ENCODE peak calls at places on chromosomes 13 and 19, in seven cellular contexts. Z is heart right ventricle, P is Panc1, V is psoas muscle, H is GM23338, X is GM12878, T is adrenal gland. U is an unnamed sample.

GRCh38 chr19:38049105-38049649 is 142.2 kb downstream of the SIPA1L3 start:
- DNase-seq in Z (no peak), P (no peak), V (no peak), H (no peak), X (peak; percentile 93), T (no peak), U (no peak)

GRCh38 chr19:3771033-3771905 is 759 bp downstream of the RAX2 start:
- DNase-seq in Z (no peak), P (no peak), V (no peak), H (no peak), X (no peak), T (no peak), U (no peak)

GRCh38 chr19:41221514-41222205 is 2.6 kb downstream of the AXL start:
- DNase-seq in Z (no peak), P (no peak), V (no peak), H (no peak), X (no peak), T (no peak), U (no peak)

GRCh38 chr19:33366127-33366526 is 7.4 kb upstream of the CEBPG start:
- DNase-seq in Z (no peak), P (no peak), V (no peak), H (no peak), X (no peak), T (no peak), U (no peak)

GRCh38 chr19:13120817-13121216 is 2.8 kb downstream of the NACC1 start:
- DNase-seq in Z (no peak), P (no peak), V (no peak), H (no peak), X (no peak), T (no peak), U (no peak)

GRCh38 chr19:58353717-58354477 is 605 bp upstream of the A1BG start:
- DNase-seq in Z (no peak), P (no peak), V (no peak), H (no peak), X (no peak), T (no peak), U (no peak)

GRCh38 chr13:19984430-19985218 is 26.1 kb downstream of the ZMYM2 start:
- DNase-seq in Z (no peak), P (peak; percentile 2), V (no peak), H (peak; percentile 84), X (peak; percentile 50), T (no peak), U (no peak)

GRCh38 chr13:60001892-60002291 is 161.8 kb downstream of the DIAPH3 start:
- DNase-seq in Z (no peak), P (no peak), V (no peak), H (no peak), X (no peak), T (no peak), U (no peak)

GRCh38 chr13:32381539-32381938 is 46.4 kb downstream of the N4BP2L1 start:
- DNase-seq in Z (peak; percentile 30), P (no peak), V (no peak), H (peak; percentile 76), X (no peak), T (peak; percentile 25), U (peak; percentile 53)

GRCh38 chr13:46679369-46680180 is 117.4 kb downstream of the ESD start:
- DNase-seq in Z (peak; percentile 60), P (no peak), V (no peak), H (no peak), X (peak; percentile 53), T (no peak), U (no peak)

GRCh38 chr19:16836115-16836905 is 7.1 kb downstream of the SIN3B start:
- DNase-seq in Z (no peak), P (no peak), V (no peak), H (peak; percentile 51), X (peak; percentile 46), T (no peak), U (no peak)
- TF ChIP-seq CTCF in Z (no peak), P (no peak), V (no peak), H (peak; percentile 62), X (peak; percentile 61), T (no peak), U (no peak)

GRCh38 chr13:112345826-112346172 is 30.4 kb upstream of the SPACA7 start:
- DNase-seq in Z (no peak), P (no peak), V (no peak), H (no peak), X (no peak), T (no peak), U (no peak)

GRCh38 chr13:112343591-112343990 is 32.6 kb upstream of the SPACA7 start:
- DNase-seq in Z (no peak), P (no peak), V (no peak), H (no peak), X (no peak), T (no peak), U (no peak)

GRCh38 chr13:112341976-112342735 is 34.0 kb upstream of the SPACA7 start:
- DNase-seq in Z (no peak), P (no peak), V (no peak), H (no peak), X (no peak), T (no peak), U (no peak)

GRCh38 chr13:112342841-112343361 is 33.3 kb upstream of the SPACA7 start:
- DNase-seq in Z (no peak), P (no peak), V (no peak), H (no peak), X (no peak), T (no peak), U (no peak)

GRCh38 chr13:112341446-112341845 is 34.7 kb upstream of the SPACA7 start:
- DNase-seq in Z (no peak), P (no peak), V (no peak), H (no peak), X (no peak), T (no peak), U (no peak)
- H3K4me3 ChIP-seq in Z (no peak overlapping the region), P (no peak overlapping the region), V (no peak overlapping the region), H (no peak overlapping the region), X (no peak overlapping the region), T (no peak overlapping the region), U (no peak overlapping the region)

GRCh38 chr13:83794627-83795026 is 87.6 kb downstream of the SLITRK1 start:
- DNase-seq in Z (no peak), P (no peak), V (no peak), H (no peak), X (no peak), T (no peak), U (no peak)

GRCh38 chr13:83796364-83796763 is 85.9 kb downstream of the SLITRK1 start:
- DNase-seq in Z (no peak), P (no peak), V (no peak), H (no peak), X (no peak), T (no peak), U (no peak)

GRCh38 chr13:83798731-83799130 is 83.5 kb downstream of the SLITRK1 start:
- DNase-seq in Z (no peak), P (no peak), V (no peak), H (no peak), X (no peak), T (no peak), U (no peak)
- H3K36me3 ChIP-seq in Z (no peaks in the 10 kb centered on the region), P (no peaks in the 10 kb centered on the region), V (no peaks in the 10 kb centered on the region), H (no peaks in the 10 kb centered on the region), X (no peaks in the 10 kb centered on the region), T (no peaks in the 10 kb centered on the region), U (no peaks in the 10 kb centered on the region)

DNA sequence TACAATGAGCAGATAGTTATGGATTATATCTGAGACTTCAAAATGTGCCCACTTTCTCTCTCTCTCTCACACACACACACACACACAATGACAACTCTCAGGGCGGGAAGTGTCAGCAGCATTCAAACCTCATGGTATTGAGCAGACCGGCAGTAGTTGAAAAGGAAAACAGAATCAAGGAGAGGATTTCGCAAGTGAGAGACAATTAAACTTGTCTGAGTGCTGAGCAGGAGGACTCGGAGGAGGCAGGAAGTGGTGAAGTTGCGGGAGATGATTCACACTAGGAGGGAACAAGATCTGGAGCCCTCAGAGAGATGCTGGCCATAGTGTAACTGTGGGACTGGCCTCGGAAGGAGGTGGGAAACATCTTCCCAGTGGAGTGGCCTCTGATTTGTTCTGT is 353.1 kb downstream of the EFNB2 start:
- DNase-seq in Z (no peak), P (no peak), V (no peak), H (no peak), X (no peak), T (no peak), U (no peak)
- TF ChIP-seq CTCF in Z (no peak), P (no peak), V (no peak), H (no peak), X (no peak), T (no peak), U (no peak)

GRCh38 chr19:57106646-57107235 is 13.0 kb upstream of the USP29 start:
- DNase-seq in Z (no peak), P (no peak), V (no peak), H (peak; percentile 33), X (no peak), T (no peak), U (no peak)

GRCh38 chr19:57099199-57099661 is 20.6 kb upstream of the USP29 start:
- DNase-seq in Z (peak; percentile 41), P (no peak), V (peak; percentile 66), H (peak; percentile 74), X (no peak), T (peak; percentile 67), U (peak; percentile 57)

GRCh38 chr19:57105976-57106610 is 13.7 kb upstream of the USP29 start:
- DNase-seq in Z (no peak), P (no peak), V (no peak), H (peak; percentile 21), X (no peak), T (no peak), U (no peak)

DNA sequence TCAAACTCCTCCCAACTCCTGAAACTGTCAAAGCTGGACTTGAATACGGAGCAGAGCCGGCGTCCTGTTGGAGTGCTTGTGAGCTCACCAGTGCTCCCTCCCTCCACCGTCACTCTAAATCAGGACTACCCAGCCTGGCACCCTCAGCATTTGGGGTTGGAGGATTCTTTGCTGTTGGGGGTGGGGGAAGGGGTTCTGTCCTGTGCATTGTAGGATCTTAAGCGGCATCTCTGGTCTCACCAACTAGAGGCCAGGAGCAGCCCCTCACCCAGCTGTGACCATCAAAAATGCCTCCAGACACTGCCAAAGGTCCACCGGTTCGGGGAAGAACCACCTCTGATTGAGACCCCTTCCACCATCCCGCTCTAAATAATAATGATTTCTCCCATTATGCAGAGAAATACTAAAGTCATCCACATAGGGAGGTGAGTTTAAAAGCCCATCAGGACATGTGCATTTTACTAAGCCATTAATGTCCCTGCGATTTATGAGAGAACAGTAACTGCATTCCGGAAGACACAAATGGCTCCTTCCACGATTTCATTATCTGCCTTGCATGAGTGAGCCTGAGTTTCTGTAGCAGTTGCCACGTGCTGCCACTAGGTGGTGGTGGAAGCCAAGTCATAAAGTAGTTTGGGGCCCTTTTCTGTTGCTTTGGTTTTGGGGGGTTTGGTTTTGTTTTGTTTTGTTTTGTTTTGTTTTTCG is 16.1 kb upstream of the USP29 start:
- DNase-seq in Z (peak; percentile 47), P (no peak), V (peak; percentile 59), H (peak; percentile 83), X (peak; percentile 15), T (peak; percentile 67), U (peak; percentile 49)
- H3K4me3 ChIP-seq in Z (peak overlapping the region; percentile 2), P (no peak overlapping the region), V (peak overlapping the region; percentile 38), H (no peak overlapping the region), X (no peak overlapping the region), T (no peak overlapping the region), U (no peak overlapping the region)

GRCh38 chr19:651991-652390 is 11.0 kb downstream of the RNF126 start:
- DNase-seq in Z (no peak), P (no peak), V (no peak), H (no peak), X (no peak), T (no peak), U (no peak)
- H3K36me3 ChIP-seq in Z (peaks cover 39% of the 10 kb centered on the region), P (no peaks in the 10 kb centered on the region), V (peaks cover 63% of the 10 kb centered on the region), H (peaks cover 3% of the 10 kb centered on the region), X (peaks cover 14% of the 10 kb centered on the region), T (peaks cover 59% of the 10 kb centered on the region), U (peaks cover 11% of the 10 kb centered on the region)

U was measured in mucosa of descending colon.